ENCODE peak calls at places on chromosomes 16 and 17, in seven cellular contexts. One of them, this sample, is unnamed.
A peak's percentile ranks its signal among the peaks of the same experiment; 100 is the strongest.

GRCh38 chr16:57959121-57959520 is 11.8 kb downstream of the CNGB1 start:
- DNase-seq in spleen: no peak
- DNase-seq in CD8-positive, alpha-beta T cell: no peak
- DNase-seq in H9: no peak
- DNase-seq in lung: no peak
- DNase-seq in adrenal gland: no peak
- DNase-seq in neural progenitor cell: no peak
- DNase-seq in this sample: no peak

GRCh38 chr16:81280393-81280792 is 34.4 kb upstream of the GAN start:
- DNase-seq in CD8-positive, alpha-beta T cell: no peak
- DNase-seq in neural progenitor cell: no peak
- DNase-seq in lung: no peak
- DNase-seq in spleen: no peak
- DNase-seq in H9: no peak
- DNase-seq in adrenal gland: no peak
- DNase-seq in this sample: no peak

GRCh38 chr16:17830651-17831050 is 359.9 kb upstream of the XYLT1 start:
- DNase-seq in adrenal gland: no peak
- DNase-seq in spleen: no peak
- DNase-seq in neural progenitor cell: no peak
- DNase-seq in H9: no peak
- DNase-seq in CD8-positive, alpha-beta T cell: no peak
- DNase-seq in lung: no peak
- DNase-seq in this sample: no peak

GRCh38 chr17:44211281-44212265 is 7.9 kb downstream of the UBTF start:
- DNase-seq in adrenal gland: peak; percentile 65
- DNase-seq in neural progenitor cell: no peak
- DNase-seq in H9: no peak
- DNase-seq in lung: no peak
- DNase-seq in CD8-positive, alpha-beta T cell: no peak
- DNase-seq in spleen: no peak
- DNase-seq in this sample: no peak

GRCh38 chr16:2467301-2468141 is 3.6 kb upstream of the NTN3 start:
- DNase-seq in adrenal gland: peak; percentile 82
- DNase-seq in H9: peak; percentile 74
- DNase-seq in lung: no peak
- DNase-seq in neural progenitor cell: peak; percentile 84
- DNase-seq in spleen: no peak
- DNase-seq in CD8-positive, alpha-beta T cell: no peak
- DNase-seq in this sample: peak; percentile 79

GRCh38 chr16:84350611-84351400 is 17.5 kb upstream of the ATP2C2 start:
- DNase-seq in H9: no peak
- DNase-seq in spleen: no peak
- DNase-seq in lung: no peak
- DNase-seq in CD8-positive, alpha-beta T cell: no peak
- DNase-seq in adrenal gland: no peak
- DNase-seq in neural progenitor cell: no peak
- DNase-seq in this sample: no peak

GRCh38 chr16:1961651-1962067 is 2.3 kb downstream of the NDUFB10 start:
- DNase-seq in CD8-positive, alpha-beta T cell: no peak
- DNase-seq in H9: no peak
- DNase-seq in lung: no peak
- DNase-seq in adrenal gland: no peak
- DNase-seq in spleen: peak; percentile 72
- DNase-seq in neural progenitor cell: no peak
- DNase-seq in this sample: no peak

GRCh38 chr17:73090396-73091202 is 1.9 kb downstream of the SLC39A11 start:
- DNase-seq in spleen: no peak
- DNase-seq in lung: no peak
- DNase-seq in neural progenitor cell: no peak
- DNase-seq in H9: no peak
- DNase-seq in CD8-positive, alpha-beta T cell: no peak
- DNase-seq in adrenal gland: no peak
- DNase-seq in this sample: no peak

GRCh38 chr17:69447726-69448125 is 33.2 kb downstream of the MAP2K6 start:
- DNase-seq in spleen: no peak
- DNase-seq in neural progenitor cell: no peak
- DNase-seq in lung: no peak
- DNase-seq in H9: no peak
- DNase-seq in CD8-positive, alpha-beta T cell: no peak
- DNase-seq in adrenal gland: no peak
- DNase-seq in this sample: no peak

GRCh38 chr17:73566905-73567782 is 77.1 kb downstream of the SDK2 start:
- DNase-seq in lung: no peak
- DNase-seq in CD8-positive, alpha-beta T cell: peak; percentile 33
- DNase-seq in H9: peak; percentile 85
- DNase-seq in neural progenitor cell: peak; percentile 57
- DNase-seq in spleen: peak; percentile 88
- DNase-seq in adrenal gland: no peak
- DNase-seq in this sample: no peak

GRCh38 chr17:69525920-69526841 is 111.7 kb downstream of the MAP2K6 start:
- DNase-seq in spleen: no peak
- DNase-seq in H9: peak; percentile 62
- DNase-seq in adrenal gland: peak; percentile 57
- DNase-seq in CD8-positive, alpha-beta T cell: no peak
- DNase-seq in neural progenitor cell: peak; percentile 55
- DNase-seq in lung: no peak
- DNase-seq in this sample: peak; percentile 56

GRCh38 chr16:67661864-67662652 is 1.3 kb downstream of the PARD6A start:
- DNase-seq in lung: no peak
- DNase-seq in adrenal gland: no peak
- DNase-seq in H9: no peak
- DNase-seq in spleen: peak; percentile 84
- DNase-seq in neural progenitor cell: no peak
- DNase-seq in CD8-positive, alpha-beta T cell: no peak
- DNase-seq in this sample: no peak

GRCh38 chr16:48537909-48538745 is 71.9 kb downstream of the N4BP1 start:
- DNase-seq in spleen: peak; percentile 77
- DNase-seq in H9: no peak
- DNase-seq in neural progenitor cell: no peak
- DNase-seq in CD8-positive, alpha-beta T cell: no peak
- DNase-seq in lung: peak; percentile 54
- DNase-seq in adrenal gland: peak; percentile 47
- DNase-seq in this sample: no peak

GRCh38 chr17:66165537-66166123 is 26.3 kb downstream of the CEP112 start:
- DNase-seq in H9: no peak
- DNase-seq in CD8-positive, alpha-beta T cell: no peak
- DNase-seq in spleen: no peak
- DNase-seq in neural progenitor cell: peak; percentile 54
- DNase-seq in adrenal gland: peak; percentile 4
- DNase-seq in lung: no peak
- DNase-seq in this sample: peak; percentile 28

GRCh38 chr16:56108724-56109123 is 82.6 kb upstream of the GNAO1 start:
- DNase-seq in lung: no peak
- DNase-seq in CD8-positive, alpha-beta T cell: no peak
- DNase-seq in spleen: no peak
- DNase-seq in neural progenitor cell: no peak
- DNase-seq in H9: no peak
- DNase-seq in adrenal gland: no peak
- DNase-seq in this sample: no peak

GRCh38 chr16:57604177-57604576 is 24.3 kb upstream of the ADGRG1 start:
- DNase-seq in spleen: no peak
- DNase-seq in neural progenitor cell: no peak
- DNase-seq in adrenal gland: no peak
- DNase-seq in lung: no peak
- DNase-seq in H9: no peak
- DNase-seq in CD8-positive, alpha-beta T cell: no peak
- DNase-seq in this sample: no peak

GRCh38 chr16:18932243-18932997 is 6.2 kb upstream of the SMG1 start:
- DNase-seq in adrenal gland: peak; percentile 19
- DNase-seq in H9: no peak
- DNase-seq in neural progenitor cell: peak; percentile 37
- DNase-seq in lung: no peak
- DNase-seq in CD8-positive, alpha-beta T cell: no peak
- DNase-seq in spleen: no peak
- DNase-seq in this sample: no peak

GRCh38 chr16:75122609-75123008 is 6.0 kb upstream of the LDHD start:
- DNase-seq in lung: no peak
- DNase-seq in spleen: no peak
- DNase-seq in H9: no peak
- DNase-seq in CD8-positive, alpha-beta T cell: no peak
- DNase-seq in adrenal gland: no peak
- DNase-seq in neural progenitor cell: no peak
- DNase-seq in this sample: no peak
- H3K9me3 ChIP-seq in lung: peaks cover 2% of the 10 kb centered on the region
- H3K9me3 ChIP-seq in spleen: peaks cover 34% of the 10 kb centered on the region
- H3K9me3 ChIP-seq in H9: peaks cover 5% of the 10 kb centered on the region
- H3K9me3 ChIP-seq in CD8-positive, alpha-beta T cell: no peaks in the 10 kb centered on the region
- H3K9me3 ChIP-seq in adrenal gland: peaks cover 4% of the 10 kb centered on the region
- H3K9me3 ChIP-seq in neural progenitor cell: no peaks in the 10 kb centered on the region
- H3K9me3 ChIP-seq in this sample: no peaks in the 10 kb centered on the region

GRCh38 chr17:49183341-49183740 is 27.0 kb downstream of the GNGT2 start:
- DNase-seq in spleen: no peak
- DNase-seq in H9: no peak
- DNase-seq in lung: no peak
- DNase-seq in adrenal gland: no peak
- DNase-seq in CD8-positive, alpha-beta T cell: no peak
- DNase-seq in neural progenitor cell: no peak
- DNase-seq in this sample: no peak
- H3K9me3 ChIP-seq in spleen: peaks cover 12% of the 10 kb centered on the region
- H3K9me3 ChIP-seq in H9: no peaks in the 10 kb centered on the region
- H3K9me3 ChIP-seq in lung: no peaks in the 10 kb centered on the region
- H3K9me3 ChIP-seq in adrenal gland: no peaks in the 10 kb centered on the region
- H3K9me3 ChIP-seq in CD8-positive, alpha-beta T cell: peaks cover 5% of the 10 kb centered on the region
- H3K9me3 ChIP-seq in neural progenitor cell: no peaks in the 10 kb centered on the region
- H3K9me3 ChIP-seq in this sample: no peaks in the 10 kb centered on the region

GRCh38 chr16:27235938-27236245 is 32.6 kb downstream of the KDM8 start:
- DNase-seq in neural progenitor cell: no peak
- DNase-seq in lung: no peak
- DNase-seq in H9: no peak
- DNase-seq in CD8-positive, alpha-beta T cell: no peak
- DNase-seq in spleen: peak; percentile 82
- DNase-seq in adrenal gland: no peak
- DNase-seq in this sample: no peak

GRCh38 chr16:27238016-27238587 is 30.5 kb downstream of the NSMCE1 start:
- DNase-seq in CD8-positive, alpha-beta T cell: peak; percentile 48
- DNase-seq in adrenal gland: no peak
- DNase-seq in H9: no peak
- DNase-seq in spleen: peak; percentile 90
- DNase-seq in lung: no peak
- DNase-seq in neural progenitor cell: no peak
- DNase-seq in this sample: no peak

GRCh38 chr16:27238591-27238990 is 30.0 kb downstream of the NSMCE1 start:
- DNase-seq in H9: no peak
- DNase-seq in spleen: no peak
- DNase-seq in CD8-positive, alpha-beta T cell: no peak
- DNase-seq in lung: no peak
- DNase-seq in neural progenitor cell: no peak
- DNase-seq in adrenal gland: no peak
- DNase-seq in this sample: no peak

GRCh38 chr16:27236635-27237228 is 31.8 kb downstream of the NSMCE1 start:
- DNase-seq in adrenal gland: no peak
- DNase-seq in H9: no peak
- DNase-seq in CD8-positive, alpha-beta T cell: no peak
- DNase-seq in neural progenitor cell: peak; percentile 65
- DNase-seq in lung: no peak
- DNase-seq in spleen: peak; percentile 63
- DNase-seq in this sample: no peak

DNA sequence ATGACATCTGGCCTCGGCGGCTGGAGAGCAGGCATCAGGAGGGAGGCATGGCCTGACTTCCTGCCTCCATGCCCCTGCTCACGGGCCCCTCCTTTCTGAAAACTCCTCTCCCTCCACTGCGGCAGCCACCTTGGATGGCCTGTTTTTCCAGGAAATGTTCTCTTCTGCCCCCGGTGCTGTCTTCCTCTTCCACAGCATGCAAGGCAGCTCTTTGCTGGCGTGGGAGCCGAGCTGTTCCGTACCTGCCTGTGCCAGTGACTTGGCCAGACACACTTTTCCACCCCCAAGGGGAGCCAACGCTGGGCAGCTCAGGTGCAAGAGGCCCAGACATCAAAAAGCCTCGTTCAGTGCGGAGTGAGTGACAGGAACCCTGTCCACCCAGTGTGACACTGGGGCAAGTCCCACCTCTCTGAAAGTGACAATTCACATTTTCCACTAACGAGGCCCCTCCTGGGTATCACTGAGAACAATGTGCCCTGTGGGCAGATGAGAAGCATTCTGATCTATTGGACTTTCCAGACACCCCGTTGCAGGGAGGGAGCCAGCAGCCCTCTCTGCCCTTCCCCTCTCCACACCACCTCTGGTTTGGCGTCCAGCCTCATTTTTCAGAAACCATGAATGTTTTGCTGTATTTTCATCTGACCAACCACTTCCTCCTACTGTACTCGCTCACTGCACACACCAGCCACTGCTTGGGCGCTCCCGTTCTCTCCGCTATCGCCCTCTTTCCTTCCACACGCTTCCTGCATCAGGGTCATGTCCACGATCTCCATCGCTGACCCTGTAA is 31.1 kb downstream of the NSMCE1 start:
- DNase-seq in H9: no peak
- DNase-seq in neural progenitor cell: peak; percentile 18
- DNase-seq in adrenal gland: peak; percentile 46
- DNase-seq in CD8-positive, alpha-beta T cell: peak; percentile 75
- DNase-seq in lung: no peak
- DNase-seq in spleen: peak; percentile 92
- DNase-seq in this sample: no peak
- H3K9me3 ChIP-seq in H9: no peaks in the 10 kb centered on the region
- H3K9me3 ChIP-seq in neural progenitor cell: no peaks in the 10 kb centered on the region
- H3K9me3 ChIP-seq in adrenal gland: no peaks in the 10 kb centered on the region
- H3K9me3 ChIP-seq in CD8-positive, alpha-beta T cell: no peaks in the 10 kb centered on the region
- H3K9me3 ChIP-seq in lung: no peaks in the 10 kb centered on the region
- H3K9me3 ChIP-seq in spleen: no peaks in the 10 kb centered on the region
- H3K9me3 ChIP-seq in this sample: no peaks in the 10 kb centered on the region

GRCh38 chr17:39822051-39822450 is 42.1 kb downstream of the IKZF3 start:
- DNase-seq in adrenal gland: no peak
- DNase-seq in lung: no peak
- DNase-seq in neural progenitor cell: no peak
- DNase-seq in H9: no peak
- DNase-seq in CD8-positive, alpha-beta T cell: no peak
- DNase-seq in spleen: no peak
- DNase-seq in this sample: no peak

GRCh38 chr17:39831588-39831987 is 32.5 kb downstream of the IKZF3 start:
- DNase-seq in adrenal gland: no peak
- DNase-seq in neural progenitor cell: no peak
- DNase-seq in lung: no peak
- DNase-seq in CD8-positive, alpha-beta T cell: no peak
- DNase-seq in H9: no peak
- DNase-seq in spleen: no peak
- DNase-seq in this sample: no peak

GRCh38 chr17:39828443-39828842 is 35.7 kb downstream of the IKZF3 start:
- DNase-seq in spleen: no peak
- DNase-seq in H9: no peak
- DNase-seq in CD8-positive, alpha-beta T cell: no peak
- DNase-seq in neural progenitor cell: no peak
- DNase-seq in adrenal gland: no peak
- DNase-seq in lung: no peak
- DNase-seq in this sample: no peak

GRCh38 chr17:39823407-39824054 is 40.6 kb downstream of the IKZF3 start:
- DNase-seq in spleen: no peak
- DNase-seq in neural progenitor cell: peak; percentile 13
- DNase-seq in H9: no peak
- DNase-seq in adrenal gland: no peak
- DNase-seq in CD8-positive, alpha-beta T cell: no peak
- DNase-seq in lung: no peak
- DNase-seq in this sample: no peak

DNA sequence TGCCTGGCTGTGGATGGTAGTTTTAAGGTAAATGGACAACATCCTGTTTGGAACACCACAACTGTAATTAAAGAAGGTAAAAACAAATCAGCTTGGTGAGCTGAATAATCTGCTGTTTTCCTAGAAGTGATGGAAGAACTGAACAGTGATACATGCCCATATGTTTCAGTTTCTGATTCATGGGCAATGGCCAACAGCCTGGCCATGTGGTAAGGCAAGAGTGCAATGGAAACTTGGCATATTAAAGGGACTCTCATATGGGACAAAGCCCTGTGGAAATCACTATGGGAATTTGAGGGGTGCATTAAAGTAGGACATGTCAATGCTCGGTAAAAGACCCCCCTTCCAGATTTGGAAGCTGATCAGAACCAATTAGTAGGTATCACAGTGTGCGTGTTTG is 37.8 kb downstream of the IKZF3 start:
- DNase-seq in adrenal gland: no peak
- DNase-seq in spleen: no peak
- DNase-seq in CD8-positive, alpha-beta T cell: no peak
- DNase-seq in neural progenitor cell: no peak
- DNase-seq in lung: no peak
- DNase-seq in H9: no peak
- DNase-seq in this sample: no peak
- H3K9me3 ChIP-seq in adrenal gland: no peaks in the 10 kb centered on the region
- H3K9me3 ChIP-seq in spleen: peaks cover 28% of the 10 kb centered on the region
- H3K9me3 ChIP-seq in CD8-positive, alpha-beta T cell: peaks cover 7% of the 10 kb centered on the region
- H3K9me3 ChIP-seq in neural progenitor cell: no peaks in the 10 kb centered on the region
- H3K9me3 ChIP-seq in lung: no peaks in the 10 kb centered on the region
- H3K9me3 ChIP-seq in H9: peaks cover 7% of the 10 kb centered on the region
- H3K9me3 ChIP-seq in this sample: no peaks in the 10 kb centered on the region